ENCODE peak calls at places on chromosomes 3 and 15, in six cellular contexts. Y, R, B, T, I and U are unnamed samples.

GRCh38 chr3:195208183-195208582 is 62.8 kb downstream of the XXYLT1 start:
- DNase-seq in Y (no peak), R (no peak), B (no peak), T (no peak), I (no peak), U (no peak)

GRCh38 chr15:87033056-87033455 is 953.4 kb downstream of the AGBL1 start:
- DNase-seq in Y (no peak), R (no peak), B (peak), T (no peak), I (no peak), U (no peak)

GRCh38 chr3:12557472-12558105 is 702 bp downstream of the MKRN2 start:
- DNase-seq in Y (no peak), R (no peak), B (peak), T (peak), I (no peak), U (no peak)

GRCh38 chr3:51646091-51646490 is 25.0 kb upstream of the TEX264 start:
- DNase-seq in Y (no peak), R (no peak), B (no peak), T (peak), I (no peak), U (no peak)

GRCh38 chr3:29255854-29256696 is 24.8 kb upstream of the RBMS3 start:
- DNase-seq in Y (no peak), R (no peak), B (peak), T (peak), I (no peak), U (no peak)

GRCh38 chr15:58555168-58556027 is 123.6 kb downstream of the LIPC start:
- DNase-seq in Y (no peak), R (peak), B (no peak), T (no peak), I (no peak), U (peak)

GRCh38 chr3:170732660-170733245 is 137.2 kb downstream of the RPL22L1 start:
- DNase-seq in Y (no peak), R (no peak), B (peak), T (no peak), I (no peak), U (no peak)

GRCh38 chr3:138389841-138390581 is 41.6 kb downstream of the MRAS start:
- DNase-seq in Y (no peak), R (no peak), B (peak), T (peak), I (no peak), U (peak)

GRCh38 chr3:114623420-114624046 is 329.7 kb downstream of the TIGIT start:
- DNase-seq in Y (no peak), R (no peak), B (no peak), T (no peak), I (no peak), U (no peak)

GRCh38 chr3:69240651-69241578 is 118.5 kb upstream of the LMOD3 start:
- DNase-seq in Y (no peak), R (no peak), B (peak), T (no peak), I (no peak), U (peak)

GRCh38 chr15:79339588-79340314 is 28.8 kb downstream of the TMED3 start:
- DNase-seq in Y (peak), R (no peak), B (peak), T (peak), I (no peak), U (peak)

GRCh38 chr3:94162700-94163099 is 99.8 kb downstream of the NSUN3 start:
- DNase-seq in Y (no peak), R (no peak), B (peak), T (peak), I (no peak), U (peak)

GRCh38 chr3:157104928-157105652 is 54.9 kb downstream of the CCNL1 start:
- DNase-seq in Y (no peak), R (peak), B (no peak), T (no peak), I (no peak), U (peak)

GRCh38 chr3:62982795-62983455 is 107.7 kb upstream of the CADPS start:
- DNase-seq in Y (no peak), R (peak), B (no peak), T (no peak), I (no peak), U (peak)

GRCh38 chr15:33279613-33280205 is 31.1 kb upstream of the RYR3 start:
- DNase-seq in Y (no peak), R (no peak), B (peak), T (no peak), I (no peak), U (no peak)

GRCh38 chr3:14452676-14453367 is 50.4 kb downstream of the SLC6A6 start:
- DNase-seq in Y (no peak), R (no peak), B (peak), T (peak), I (no peak), U (no peak)

GRCh38 chr3:2923390-2923789 is 186.8 kb downstream of the IL5RA start:
- DNase-seq in Y (no peak), R (no peak), B (no peak), T (no peak), I (no peak), U (peak)

GRCh38 chr3:94423566-94423965 is 360.7 kb downstream of the NSUN3 start:
- DNase-seq in Y (no peak), R (no peak), B (peak), T (peak), I (no peak), U (no peak)

GRCh38 chr3:72395654-72396415 is 452.4 kb downstream of the SHQ1 start:
- DNase-seq in Y (no peak), R (no peak), B (no peak), T (peak), I (no peak), U (no peak)

GRCh38 chr3:66499881-66500574 is 794 bp downstream of the LRIG1 start:
- DNase-seq in Y (no peak), R (no peak), B (peak), T (peak), I (no peak), U (no peak)

GRCh38 chr15:71215126-71215894 is 100.0 kb downstream of the THSD4 start:
- DNase-seq in Y (no peak), R (peak), B (no peak), T (no peak), I (no peak), U (no peak)

GRCh38 chr3:146796078-146796477 is 190.9 kb upstream of the PLSCR5 start:
- DNase-seq in Y (no peak), R (no peak), B (no peak), T (no peak), I (no peak), U (peak)

GRCh38 chr15:78907577-78907976 is 34.9 kb downstream of the MORF4L1 start:
- DNase-seq in Y (peak), R (peak), B (peak), T (no peak), I (no peak), U (peak)

GRCh38 chr3:103085465-103085864 is 650.6 kb downstream of the ZPLD1 start:
- DNase-seq in Y (no peak), R (no peak), B (no peak), T (no peak), I (no peak), U (peak)

GRCh38 chr3:12444582-12445468 is 39.5 kb upstream of the TSEN2 start:
- DNase-seq in Y (no peak), R (peak), B (peak), T (no peak), I (no peak), U (peak)

GRCh38 chr3:140863481-140864084 is 78.1 kb upstream of the SLC25A36 start:
- DNase-seq in Y (peak), R (peak), B (peak), T (peak), I (peak), U (peak)

GRCh38 chr3:65927576-65927975 is 111.1 kb downstream of the MAGI1 start:
- DNase-seq in Y (no peak), R (no peak), B (no peak), T (peak), I (no peak), U (peak)

GRCh38 chr3:39911465-39912309 is 102.3 kb downstream of the MYRIP start:
- DNase-seq in Y (no peak), R (peak), B (no peak), T (no peak), I (no peak), U (peak)

GRCh38 chr3:172446198-172446597 is 2.1 kb downstream of the GHSR start:
- DNase-seq in Y (no peak), R (no peak), B (no peak), T (no peak), I (no peak), U (no peak)

GRCh38 chr3:149258298-149258697 is 36.7 kb upstream of the CP start:
- DNase-seq in Y (no peak), R (no peak), B (peak), T (peak), I (no peak), U (peak)

GRCh38 chr3:101509811-101510210 is 3.2 kb downstream of the SENP7 start:
- DNase-seq in Y (no peak), R (no peak), B (peak), T (peak), I (no peak), U (peak)

GRCh38 chr3:11059090-11059798 is 66.7 kb downstream of the SLC6A1 start:
- DNase-seq in Y (peak), R (peak), B (peak), T (peak), I (no peak), U (peak)

GRCh38 chr15:71148048-71148447 is 32.8 kb downstream of the THSD4 start:
- DNase-seq in Y (no peak), R (no peak), B (no peak), T (no peak), I (no peak), U (peak)

GRCh38 chr3:11544413-11545181 is 99.1 kb downstream of the VGLL4 start:
- DNase-seq in Y (no peak), R (no peak), B (peak), T (peak), I (no peak), U (peak)

GRCh38 chr3:136109499-136109898 is 86.6 kb downstream of the MSL2 start:
- DNase-seq in Y (no peak), R (no peak), B (no peak), T (no peak), I (no peak), U (no peak)

GRCh38 chr3:179512398-179512797 is 50.3 kb upstream of the ACTL6A start:
- DNase-seq in Y (no peak), R (no peak), B (peak), T (no peak), I (no peak), U (no peak)

GRCh38 chr15:74791007-74791406 is 9.1 kb downstream of the CSK start:
- DNase-seq in Y (no peak), R (no peak), B (no peak), T (no peak), I (no peak), U (no peak)

GRCh38 chr3:128727996-128728395 is 2.0 kb downstream of the RAB7A start:
- DNase-seq in Y (no peak), R (no peak), B (peak), T (no peak), I (no peak), U (no peak)

DNA sequence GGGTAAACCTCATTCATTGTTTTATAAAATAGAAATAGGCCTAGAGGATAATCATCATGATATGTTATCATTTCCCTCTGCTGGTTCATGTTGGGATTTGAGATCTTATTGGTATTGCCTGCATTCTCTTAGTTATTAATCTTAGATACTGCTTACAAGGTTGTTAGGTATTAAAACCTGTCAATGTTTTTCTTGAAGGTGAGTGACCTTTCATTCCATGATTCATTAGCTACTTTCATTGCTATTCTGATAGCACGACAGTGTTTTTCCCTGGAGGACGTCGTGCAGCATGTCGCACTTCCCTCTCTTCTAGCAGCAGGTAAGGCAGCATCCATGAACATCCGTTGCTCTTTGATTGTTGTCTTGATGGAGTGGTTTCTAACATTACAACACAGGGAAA is 17.1 kb downstream of the P2RY12 start:
- DNase-seq in Y (no peak), R (no peak), B (no peak), T (no peak), I (no peak), U (no peak)
- H3K4me2 ChIP-seq in Y (no peak), R (no peak), B (no peak), T (no peak), I (no peak), U (no peak)

DNA sequence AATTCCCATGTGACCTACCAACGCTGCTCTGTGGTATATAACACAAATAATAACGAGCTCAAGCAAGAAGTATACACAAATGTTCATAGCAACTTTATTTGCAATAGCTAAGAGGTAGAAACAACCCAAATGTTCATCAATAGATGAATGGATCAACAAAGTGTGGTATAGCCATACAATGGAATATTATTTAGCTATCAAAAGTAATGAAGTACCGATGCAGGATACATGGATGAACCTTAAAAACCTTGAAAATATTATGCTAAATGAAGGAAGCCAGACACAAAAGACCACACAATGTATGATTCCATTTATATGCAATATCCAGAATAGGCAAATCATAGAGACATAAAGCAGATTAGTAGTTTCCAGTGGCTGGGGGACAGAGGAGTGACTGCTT is 15.6 kb upstream of the FEM1B start:
- DNase-seq in Y (no peak), R (no peak), B (no peak), T (no peak), I (no peak), U (no peak)
- H2BK15ac ChIP-seq in Y (no peak), R (no peak), B (no peak), T (no peak), I (no peak), U (no peak)

GRCh38 chr15:64444836-64445235 is 15.5 kb upstream of the ZNF609 start:
- DNase-seq in Y (no peak), R (no peak), B (no peak), T (no peak), I (no peak), U (no peak)

GRCh38 chr15:64438653-64439447 is 21.5 kb upstream of the ZNF609 start:
- DNase-seq in Y (no peak), R (no peak), B (no peak), T (no peak), I (no peak), U (peak)

GRCh38 chr15:64441852-64442251 is 18.5 kb upstream of the ZNF609 start:
- DNase-seq in Y (no peak), R (no peak), B (no peak), T (no peak), I (no peak), U (no peak)

GRCh38 chr15:64443747-64444621 is 16.4 kb upstream of the ZNF609 start:
- DNase-seq in Y (no peak), R (no peak), B (peak), T (peak), I (no peak), U (no peak)

DNA sequence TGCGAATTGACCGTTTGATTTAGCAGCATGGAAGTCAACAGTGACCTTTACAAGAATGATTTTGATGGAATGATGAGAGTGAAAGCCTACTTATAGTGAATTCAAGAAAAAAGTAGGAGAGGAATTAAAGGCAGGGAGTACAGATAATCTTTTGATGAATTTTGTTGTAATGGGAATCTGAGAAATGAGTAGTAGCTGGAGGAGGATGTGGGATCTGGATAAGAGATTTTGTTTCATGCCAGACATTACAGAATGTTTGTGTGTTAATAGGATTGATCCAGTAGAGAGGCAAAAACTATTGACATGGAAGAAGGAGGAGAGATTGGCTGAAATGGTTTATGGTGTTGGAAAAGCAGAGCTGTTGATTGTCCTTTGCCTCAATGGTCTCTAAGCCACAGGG is 17.4 kb upstream of the ZNF609 start:
- DNase-seq in Y (no peak), R (no peak), B (no peak), T (peak), I (no peak), U (no peak)
- H3K4me2 ChIP-seq in Y (no peak), R (no peak), B (no peak), T (no peak), I (no peak), U (no peak)

GRCh38 chr15:92669432-92669831 is 13.9 kb upstream of the FAM174B start:
- DNase-seq in Y (no peak), R (no peak), B (no peak), T (no peak), I (no peak), U (no peak)
- H2BK15ac ChIP-seq in Y (no peak), R (no peak), B (no peak), T (no peak), I (no peak), U (no peak)

DNA sequence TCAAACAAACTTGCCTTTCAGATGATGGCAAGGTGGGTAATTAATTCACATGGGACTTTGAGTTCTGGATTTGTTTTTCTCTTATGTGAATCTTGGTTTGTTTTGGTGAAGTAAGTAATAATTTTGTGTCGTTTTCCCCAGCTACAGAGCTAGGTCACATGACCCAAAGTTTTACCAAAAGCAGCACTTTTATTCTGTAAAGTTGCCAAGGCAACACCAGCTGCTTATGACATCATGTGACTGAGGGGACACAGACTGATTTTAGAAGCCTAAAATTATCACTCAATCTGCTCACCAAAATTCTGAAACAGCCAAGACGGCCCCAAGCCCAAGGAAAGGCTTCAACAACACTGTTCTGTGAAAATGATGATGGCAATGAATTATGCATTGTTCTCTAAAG is 63.9 kb downstream of the MEX3B start:
- DNase-seq in Y (no peak), R (no peak), B (no peak), T (no peak), I (no peak), U (no peak)
- H3K4me2 ChIP-seq in Y (no peak), R (no peak), B (no peak), T (no peak), I (no peak), U (no peak)